ENCODE peak calls at places on chromosomes 6 and 20, in seven cellular contexts. One of them, this sample, is unnamed.

GRCh38 chr6:31460361-31461025 is 37.5 kb upstream of the MICB start:
- DNase-seq in activated T-cell treated with anti-CD3 and anti-CD28 coated beads, Interleukin-2, amount 50 U/mL, for 72 hours: no peak
- DNase-seq in posterior cingulate gyrus: no peak
- DNase-seq in tibial artery: no peak
- DNase-seq in right atrium auricular region: no peak
- DNase-seq in NCI-H446: no peak
- DNase-seq in smooth muscle cell of the brain vasculature: no peak
- DNase-seq in this sample: no peak

GRCh38 chr6:97280766-97281165 is 2.2 kb downstream of the MMS22L start:
- DNase-seq in activated T-cell treated with anti-CD3 and anti-CD28 coated beads, Interleukin-2, amount 50 U/mL, for 72 hours: no peak
- DNase-seq in NCI-H446: no peak
- DNase-seq in smooth muscle cell of the brain vasculature: no peak
- DNase-seq in tibial artery: no peak
- DNase-seq in posterior cingulate gyrus: no peak
- DNase-seq in right atrium auricular region: no peak
- DNase-seq in this sample: no peak

GRCh38 chr6:55668625-55669024 is 89.6 kb upstream of the HMGCLL1 start:
- DNase-seq in NCI-H446: no peak
- DNase-seq in posterior cingulate gyrus: no peak
- DNase-seq in activated T-cell treated with anti-CD3 and anti-CD28 coated beads, Interleukin-2, amount 50 U/mL, for 72 hours: no peak
- DNase-seq in right atrium auricular region: no peak
- DNase-seq in tibial artery: no peak
- DNase-seq in smooth muscle cell of the brain vasculature: no peak
- DNase-seq in this sample: no peak

GRCh38 chr20:20304942-20305341 is 63.0 kb upstream of the INSM1 start:
- DNase-seq in smooth muscle cell of the brain vasculature: no peak
- DNase-seq in tibial artery: no peak
- DNase-seq in activated T-cell treated with anti-CD3 and anti-CD28 coated beads, Interleukin-2, amount 50 U/mL, for 72 hours: no peak
- DNase-seq in posterior cingulate gyrus: no peak
- DNase-seq in right atrium auricular region: no peak
- DNase-seq in NCI-H446: no peak
- DNase-seq in this sample: no peak

GRCh38 chr6:27260339-27260738 is 12.8 kb downstream of the PRSS16 start:
- DNase-seq in activated T-cell treated with anti-CD3 and anti-CD28 coated beads, Interleukin-2, amount 50 U/mL, for 72 hours: no peak
- DNase-seq in right atrium auricular region: no peak
- DNase-seq in smooth muscle cell of the brain vasculature: no peak
- DNase-seq in tibial artery: no peak
- DNase-seq in NCI-H446: no peak
- DNase-seq in posterior cingulate gyrus: no peak
- DNase-seq in this sample: no peak

GRCh38 chr20:56003966-56004365 is 1.4 kb downstream of the CBLN4 start:
- DNase-seq in tibial artery: no peak
- DNase-seq in posterior cingulate gyrus: peak
- DNase-seq in NCI-H446: no peak
- DNase-seq in activated T-cell treated with anti-CD3 and anti-CD28 coated beads, Interleukin-2, amount 50 U/mL, for 72 hours: no peak
- DNase-seq in right atrium auricular region: no peak
- DNase-seq in smooth muscle cell of the brain vasculature: no peak
- DNase-seq in this sample: no peak

GRCh38 chr20:50762435-50763201 is 31.2 kb downstream of the PARD6B start:
- DNase-seq in activated T-cell treated with anti-CD3 and anti-CD28 coated beads, Interleukin-2, amount 50 U/mL, for 72 hours: no peak
- DNase-seq in posterior cingulate gyrus: peak
- DNase-seq in right atrium auricular region: peak
- DNase-seq in NCI-H446: peak
- DNase-seq in smooth muscle cell of the brain vasculature: no peak
- DNase-seq in tibial artery: peak
- DNase-seq in this sample: no peak

GRCh38 chr6:16399198-16399597 is 160.8 kb downstream of the GMPR start:
- DNase-seq in smooth muscle cell of the brain vasculature: no peak
- DNase-seq in tibial artery: no peak
- DNase-seq in NCI-H446: no peak
- DNase-seq in activated T-cell treated with anti-CD3 and anti-CD28 coated beads, Interleukin-2, amount 50 U/mL, for 72 hours: no peak
- DNase-seq in posterior cingulate gyrus: no peak
- DNase-seq in right atrium auricular region: no peak
- DNase-seq in this sample: no peak

GRCh38 chr6:117270121-117270959 is 5.0 kb downstream of the VGLL2 start:
- DNase-seq in smooth muscle cell of the brain vasculature: no peak
- DNase-seq in activated T-cell treated with anti-CD3 and anti-CD28 coated beads, Interleukin-2, amount 50 U/mL, for 72 hours: no peak
- DNase-seq in tibial artery: no peak
- DNase-seq in posterior cingulate gyrus: no peak
- DNase-seq in NCI-H446: no peak
- DNase-seq in right atrium auricular region: no peak
- DNase-seq in this sample: no peak